ENCODE peak calls at places on chromosomes 7 and 10, in nine cellular contexts. Y is LoVo; J is KBM-7; K is iris pigment epithelial cell; Q is left ventricle myocardium inferior; N is aorta; H is AG10803; F is stimulated activated CD8-positive, alpha-beta memory T cell treated with anti-CD3 and anti-CD28 coated beads, Interleukin-7, amount 100 ng/mL, for 4 hours; B is Daoy. W is an unnamed sample.

GRCh38 chr10:108411181-108411580 is 1246.7 kb upstream of the SORCS1 start:
- DNase-seq in Y (no peak), F (no peak), B (no peak), N (no peak), H (peak), Q (no peak), J (no peak), K (no peak), W (no peak)

GRCh38 chr7:68807681-68808080 is 790.6 kb upstream of the AUTS2 start:
- DNase-seq in N (no peak), K (no peak), H (no peak), Y (no peak), J (no peak), F (no peak), B (no peak), Q (no peak), W (no peak)

GRCh38 chr10:646118-646524 is 43.3 kb downstream of the DIP2C start:
- DNase-seq in Q (no peak), J (no peak), K (no peak), H (no peak), F (no peak), N (no peak), B (no peak), Y (no peak), W (no peak)

GRCh38 chr7:56092789-56093531 is at the start of gene PHKG1:
- DNase-seq in B (peak), N (peak), K (peak), J (no peak), H (peak), Q (peak), Y (peak), F (no peak), W (peak)

GRCh38 chr10:97596101-97597055 is 6.9 kb downstream of the C10orf62 start:
- DNase-seq in J (no peak), Q (no peak), N (peak), Y (peak), F (no peak), B (peak), H (peak), K (peak), W (no peak)

GRCh38 chr10:132118366-132118765 is 52.6 kb downstream of the JAKMIP3 start:
- DNase-seq in B (no peak), N (peak), Y (no peak), Q (peak), F (no peak), H (no peak), J (no peak), K (no peak), W (no peak)

GRCh38 chr10:44362866-44363711 is 21.8 kb downstream of the CXCL12 start:
- DNase-seq in F (no peak), N (no peak), J (no peak), Y (no peak), H (no peak), K (no peak), Q (no peak), B (no peak), W (no peak)

GRCh38 chr7:157392256-157393037 is 55.6 kb downstream of the DNAJB6 start:
- DNase-seq in F (no peak), Y (no peak), K (no peak), J (no peak), H (peak), B (no peak), N (no peak), Q (no peak), W (no peak)

GRCh38 chr10:14838582-14839304 is 637 bp downstream of the HSPA14 start:
- DNase-seq in N (peak), Y (no peak), H (peak), Q (peak), B (peak), J (peak), F (no peak), K (peak), W (no peak)

GRCh38 chr7:88233828-88234227 is 14.0 kb upstream of the SRI start:
- DNase-seq in J (no peak), Y (peak), B (no peak), Q (no peak), H (no peak), K (no peak), F (no peak), N (no peak), W (no peak)

GRCh38 chr10:79053081-79053434 is 15.7 kb upstream of the ZMIZ1 start:
- DNase-seq in H (no peak), N (no peak), J (no peak), Y (no peak), K (no peak), B (no peak), Q (no peak), F (no peak), W (no peak)

GRCh38 chr7:112420236-112420945 is 29.9 kb upstream of the IFRD1 start:
- DNase-seq in K (peak), Q (no peak), J (no peak), N (no peak), F (no peak), Y (no peak), B (no peak), H (peak), W (peak)

GRCh38 chr10:132556994-132557441 is 19.4 kb downstream of the INPP5A start:
- DNase-seq in K (no peak), H (no peak), F (no peak), Y (no peak), J (no peak), Q (peak), B (no peak), N (peak), W (peak)